ENCODE peak calls at places on chromosomes 7 and 10, in seven cellular contexts. K is IMR-90, N is RWPE1, Y is Panc1, W is heart right ventricle, V is stomach, I is breast epithelium. T is an unnamed sample.

GRCh38 chr7:25594728-25595127 is 366.4 kb upstream of the NPVF start:
- DNase-seq in K (no peak), N (no peak), Y (no peak), W (no peak), V (no peak), I (no peak), T (no peak)

GRCh38 chr10:14200645-14201534 is 129.8 kb downstream of the FRMD4A start:
- DNase-seq in K (peak), N (no peak), Y (no peak), W (no peak), V (no peak), I (no peak), T (no peak)

GRCh38 chr7:44282601-44283171 is 42.7 kb downstream of the CAMK2B start:
- DNase-seq in K (no peak), N (no peak), Y (no peak), W (no peak), V (no peak), I (no peak), T (no peak)

GRCh38 chr10:132417957-132418441 is 21.0 kb downstream of the PWWP2B start:
- DNase-seq in K (no peak), N (no peak), Y (no peak), W (no peak), V (peak), I (no peak), T (no peak)

GRCh38 chr7:95609277-95609971 is 13.1 kb upstream of the PDK4 start:
- DNase-seq in K (peak), N (no peak), Y (peak), W (peak), V (peak), I (peak), T (no peak)

GRCh38 chr10:30210296-30210695 is 138.8 kb downstream of the MTPAP start:
- DNase-seq in K (no peak), N (no peak), Y (no peak), W (no peak), V (no peak), I (no peak), T (no peak)

GRCh38 chr7:87926581-87927461 is 7.2 kb upstream of the ADAM22 start:
- DNase-seq in K (no peak), N (no peak), Y (no peak), W (no peak), V (no peak), I (no peak), T (no peak)

GRCh38 chr7:2886900-2887299 is 42.8 kb upstream of the GNA12 start:
- DNase-seq in K (peak), N (peak), Y (peak), W (peak), V (peak), I (no peak), T (peak)

GRCh38 chr10:88792656-88793055 is 9.9 kb upstream of the LIPM start:
- DNase-seq in K (peak), N (no peak), Y (no peak), W (peak), V (no peak), I (no peak), T (no peak)

GRCh38 chr10:5611899-5612680 is 54.3 kb downstream of the ASB13 start:
- DNase-seq in K (no peak), N (no peak), Y (no peak), W (no peak), V (no peak), I (no peak), T (no peak)

GRCh38 chr7:98134420-98134819 is 27.8 kb downstream of the LMTK2 start:
- DNase-seq in K (no peak), N (no peak), Y (no peak), W (no peak), V (no peak), I (no peak), T (no peak)

GRCh38 chr10:130169136-130169888 is 33.1 kb downstream of the GLRX3 start:
- DNase-seq in K (peak), N (no peak), Y (no peak), W (no peak), V (no peak), I (no peak), T (no peak)

GRCh38 chr7:75892634-75893272 is 13.9 kb downstream of the RHBDD2 start:
- DNase-seq in K (peak), N (peak), Y (no peak), W (peak), V (peak), I (peak), T (no peak)

GRCh38 chr10:70477661-70478162 is 855 bp upstream of the PALD1 start:
- DNase-seq in K (peak), N (peak), Y (no peak), W (no peak), V (no peak), I (no peak), T (no peak)

GRCh38 chr7:68246189-68246633 is 1249.6 kb downstream of the TYW1 start:
- DNase-seq in K (no peak), N (peak), Y (no peak), W (no peak), V (no peak), I (peak), T (no peak)

GRCh38 chr10:79045566-79046175 is 23.1 kb upstream of the ZMIZ1 start:
- DNase-seq in K (no peak), N (no peak), Y (no peak), W (no peak), V (no peak), I (no peak), T (no peak)

DNA sequence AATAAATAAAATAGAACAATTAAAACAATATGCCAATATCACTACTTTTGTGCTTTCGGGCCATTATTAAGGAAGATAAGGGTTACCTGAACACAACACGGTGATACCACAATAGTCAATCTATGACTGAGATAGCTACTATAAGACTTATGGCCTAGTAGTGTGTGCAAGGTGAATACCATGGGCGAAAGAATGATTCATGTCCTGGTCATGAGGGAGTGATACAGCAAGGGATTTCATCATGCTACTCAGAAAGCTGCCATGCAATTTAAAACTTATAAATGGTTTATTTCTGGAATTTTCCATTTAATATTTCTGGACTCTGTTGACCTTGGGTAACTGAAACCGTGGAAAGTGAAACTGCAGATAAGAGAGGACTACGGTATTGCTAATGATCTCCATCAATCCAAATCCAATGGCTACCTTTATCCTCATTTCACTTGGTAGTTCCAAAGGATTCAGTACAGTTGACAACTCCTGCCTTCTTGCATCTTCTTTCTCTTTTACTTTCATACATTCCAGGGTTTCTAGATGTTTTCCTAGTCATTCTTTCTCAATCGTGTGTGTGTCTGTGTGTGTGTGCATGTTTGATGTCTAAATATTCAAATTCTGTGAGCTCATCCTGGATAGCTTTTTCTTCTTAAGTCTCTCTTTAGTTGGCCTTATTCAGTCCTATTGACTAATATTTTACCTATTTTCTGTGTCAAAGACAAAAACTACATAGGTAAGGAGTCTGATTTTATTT is 100.5 kb upstream of the MAGI2 start:
- DNase-seq in K (peak), N (peak), Y (peak), W (no peak), V (no peak), I (no peak), T (no peak)
- H3K27ac ChIP-seq in K (no peak), N (no peak), Y (no peak), W (no peak), V (no peak), I (no peak), T (no peak)

GRCh38 chr10:85643839-85644525 is 722.6 kb downstream of the GRID1 start:
- DNase-seq in K (no peak), N (peak), Y (peak), W (no peak), V (no peak), I (no peak), T (no peak)

GRCh38 chr10:85641479-85641967 is 725.1 kb downstream of the GRID1 start:
- DNase-seq in K (no peak), N (no peak), Y (peak), W (no peak), V (no peak), I (no peak), T (no peak)

GRCh38 chr10:85643171-85643838 is 723.3 kb downstream of the GRID1 start:
- DNase-seq in K (no peak), N (no peak), Y (peak), W (no peak), V (no peak), I (no peak), T (no peak)

GRCh38 chr10:85642421-85643170 is 724.0 kb downstream of the GRID1 start:
- DNase-seq in K (no peak), N (peak), Y (peak), W (no peak), V (no peak), I (no peak), T (no peak)

GRCh38 chr10:85642082-85642420 is 724.5 kb downstream of the GRID1 start:
- DNase-seq in K (no peak), N (peak), Y (no peak), W (no peak), V (no peak), I (no peak), T (no peak)
- H3K27ac ChIP-seq in K (no peak), N (peak), Y (peak), W (no peak), V (no peak), I (peak), T (no peak)

GRCh38 chr10:4050061-4050460 is 265.1 kb upstream of the KLF6 start:
- DNase-seq in K (no peak), N (no peak), Y (no peak), W (no peak), V (no peak), I (no peak), T (no peak)
- H3K27ac ChIP-seq in K (no peak), N (no peak), Y (peak), W (no peak), V (peak), I (no peak), T (no peak)

DNA sequence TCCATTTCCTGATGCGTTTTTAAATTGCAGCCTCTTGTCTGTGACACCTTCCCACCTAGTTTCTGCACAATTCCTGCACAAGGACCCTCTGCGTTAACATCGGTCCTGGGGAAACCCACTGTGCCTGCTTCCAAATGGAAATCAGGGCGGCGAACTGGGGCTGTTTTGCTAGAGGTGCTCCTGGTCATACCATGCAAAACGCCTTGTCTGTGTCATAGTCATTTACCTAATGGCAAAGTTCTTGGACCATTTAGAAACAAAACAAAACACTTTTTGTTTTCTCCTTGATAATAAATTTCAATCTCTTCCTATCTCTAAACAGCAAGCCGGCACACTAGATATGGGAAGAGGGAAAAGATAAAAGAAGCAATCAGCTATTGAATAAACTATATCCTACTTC is 206.9 kb upstream of the KLF14 start:
- DNase-seq in K (no peak), N (no peak), Y (peak), W (no peak), V (no peak), I (no peak), T (no peak)
- H3K27ac ChIP-seq in K (peak), N (no peak), Y (peak), W (peak), V (peak), I (peak), T (peak)

GRCh38 chr10:124672181-124672638 is 72.0 kb downstream of the FAM53B start:
- DNase-seq in K (no peak), N (no peak), Y (no peak), W (peak), V (no peak), I (no peak), T (peak)
- H3K27ac ChIP-seq in K (no peak), N (peak), Y (no peak), W (peak), V (peak), I (peak), T (peak)